ENCODE peak calls at places on chromosome 2, in five cellular contexts. J is B cell; E is NCI-H146; C is activated T-helper 1 cell treated with anti-CD3 and anti-CD28 coated beads, Interleukin-12 subunit alpha, Interleukin-12 subunit beta, Interleukin-2, Interleukin-4 antibody, amounts not matched to agents 30 ng/mL and 10 ng/mL and 1 ng/mL, durations not matched to agents 14 hours and 24 hours and 36 hours; Q is spleen. P is an unnamed sample.

GRCh38 chr2:215751200-215751910 is 262.0 kb downstream of the MREG start:
- DNase-seq in J (no peak), E (no peak), C (no peak), Q (no peak), P (no peak)

GRCh38 chr2:230650585-230651137 is 62.0 kb upstream of the CAB39 start:
- DNase-seq in J (no peak), E (peak), C (no peak), Q (no peak), P (no peak)

GRCh38 chr2:42180300-42180699 is 11.1 kb downstream of the EML4 start:
- DNase-seq in J (no peak), E (no peak), C (no peak), Q (no peak), P (no peak)

GRCh38 chr2:180359522-180360282 is 352.6 kb upstream of the CWC22 start:
- DNase-seq in J (no peak), E (peak), C (no peak), Q (peak), P (peak)

GRCh38 chr2:6896930-6897759 is 19.6 kb downstream of the RSAD2 start:
- DNase-seq in J (peak), E (peak), C (no peak), Q (no peak), P (peak)

GRCh38 chr2:37599688-37600525 is 71.5 kb downstream of the CDC42EP3 start:
- DNase-seq in J (no peak), E (no peak), C (peak), Q (peak), P (no peak)

GRCh38 chr2:180191352-180192124 is 184.4 kb upstream of the CWC22 start:
- DNase-seq in J (no peak), E (no peak), C (no peak), Q (no peak), P (no peak)

GRCh38 chr2:144389151-144389929 is 130.6 kb downstream of the ZEB2 start:
- DNase-seq in J (no peak), E (no peak), C (no peak), Q (no peak), P (no peak)

GRCh38 chr2:95265182-95265581 is 9.1 kb upstream of the PROM2 start:
- DNase-seq in J (no peak), E (no peak), C (no peak), Q (peak), P (no peak)

P was measured in GM10248.